ENCODE peak calls at places on chromosomes 12 and 14, in six cellular contexts. F, T, O, M, B and I are unnamed samples.
A peak's percentile ranks its signal among the peaks of the same experiment; 100 is the strongest.

GRCh38 chr12:69688021-69688420 is 11.1 kb downstream of the BEST3 start:
- DNase-seq in B (no peak), M (no peak), T (no peak), F (no peak), O (peak; percentile 68), I (no peak)

GRCh38 chr14:101813171-101813759 is 51.8 kb downstream of the PPP2R5C start:
- DNase-seq in B (no peak), M (no peak), F (no peak), T (no peak), O (peak; percentile 52), I (no peak)

GRCh38 chr12:124231980-124232653 is 62.8 kb upstream of the RFLNA start:
- DNase-seq in B (no peak), T (no peak), F (no peak), O (no peak), M (no peak), I (no peak)

GRCh38 chr12:127548123-127548553 is 718.8 kb upstream of the TMEM132C start:
- DNase-seq in M (no peak), F (no peak), O (no peak), T (no peak), B (no peak), I (no peak)

GRCh38 chr12:113825705-113826104 is 140.4 kb downstream of the RBM19 start:
- DNase-seq in M (no peak), B (no peak), F (no peak), O (no peak), T (no peak), I (no peak)

GRCh38 chr12:81819991-81820633 is 61.0 kb upstream of the PPFIA2 start:
- DNase-seq in M (no peak), T (no peak), F (no peak), O (no peak), B (no peak), I (no peak)

GRCh38 chr12:48527891-48528670 is 2.6 kb downstream of the OR8S1 start:
- DNase-seq in B (no peak), F (no peak), O (no peak), T (no peak), M (no peak), I (no peak)

GRCh38 chr14:67377916-67378315 is 17.8 kb downstream of the EIF2S1 start:
- DNase-seq in B (no peak), F (peak; percentile 1), M (no peak), O (no peak), T (no peak), I (no peak)

GRCh38 chr14:80055912-80056801 is 155.1 kb downstream of the DIO2 start:
- DNase-seq in B (no peak), F (peak; percentile 44), M (no peak), T (no peak), O (peak; percentile 45), I (no peak)

GRCh38 chr14:80055226-80055625 is 156.1 kb downstream of the DIO2 start:
- DNase-seq in F (no peak), O (no peak), M (no peak), B (no peak), T (no peak), I (no peak)

GRCh38 chr12:132117558-132117875 is 26.6 kb downstream of the DDX51 start:
- DNase-seq in B (no peak), F (no peak), M (no peak), T (no peak), O (no peak), I (no peak)

GRCh38 chr14:69573841-69574265 is 818 bp downstream of the CCDC177 start:
- DNase-seq in O (no peak), M (no peak), B (no peak), T (no peak), F (no peak), I (no peak)

GRCh38 chr14:99522457-99522891 is 41.3 kb downstream of the CCNK start:
- DNase-seq in F (no peak), B (no peak), M (no peak), T (no peak), O (peak; percentile 67), I (no peak)

GRCh38 chr12:32507559-32508276 is 108.4 kb downstream of the FGD4 start:
- DNase-seq in M (no peak), O (no peak), B (no peak), T (no peak), F (no peak), I (no peak)

GRCh38 chr12:114701553-114701952 is 17.6 kb upstream of the TBX3 start:
- DNase-seq in B (no peak), F (no peak), T (no peak), O (no peak), M (no peak), I (no peak)

GRCh38 chr12:65656904-65657351 is 167.4 kb upstream of the HMGA2 start:
- DNase-seq in T (peak; percentile 99), B (no peak), O (peak; percentile 89), F (no peak), M (no peak), I (no peak)

GRCh38 chr14:99266181-99267178 is 5.5 kb downstream of the BCL11B start:
- DNase-seq in B (peak; percentile 46), T (no peak), O (peak; percentile 71), M (peak; percentile 92), F (peak; percentile 76), I (peak; percentile 93)

GRCh38 chr14:53900499-53900898 is 56.1 kb downstream of the BMP4 start:
- DNase-seq in T (no peak), O (no peak), B (no peak), M (no peak), F (no peak), I (no peak)

GRCh38 chr12:109926488-109927210 is 26.6 kb downstream of the TCHP start:
- DNase-seq in T (no peak), F (no peak), M (no peak), B (no peak), O (no peak), I (no peak)

GRCh38 chr12:6872073-6873048 is 742 bp downstream of the SPSB2 start:
- DNase-seq in F (peak; percentile 91), M (peak; percentile 92), O (peak; percentile 76), B (no peak), T (no peak), I (peak; percentile 91)

GRCh38 chr12:81888341-81888740 is 129.2 kb upstream of the PPFIA2 start:
- DNase-seq in T (peak; percentile 5), O (no peak), B (no peak), F (no peak), M (no peak), I (no peak)

GRCh38 chr14:55540847-55541773 is 38.9 kb upstream of the KTN1 start:
- DNase-seq in F (no peak), M (no peak), O (peak; percentile 17), B (no peak), T (peak; percentile 6), I (no peak)

GRCh38 chr14:68379510-68380303 is 413.2 kb downstream of the ZFP36L1 start:
- DNase-seq in O (peak; percentile 90), T (no peak), M (no peak), F (no peak), B (no peak), I (peak; percentile 58)

GRCh38 chr12:53938276-53939140 is at the start of gene HOXC13:
- DNase-seq in O (no peak), M (peak; percentile 71), T (no peak), B (no peak), F (no peak), I (no peak)

GRCh38 chr14:67265131-67265530 is 23.9 kb downstream of the PALS1 start:
- DNase-seq in B (no peak), F (peak; percentile 5), T (no peak), M (no peak), O (no peak), I (no peak)

GRCh38 chr12:11785722-11786121 is 136.2 kb downstream of the ETV6 start:
- DNase-seq in B (no peak), M (no peak), T (no peak), F (no peak), O (no peak), I (no peak)

GRCh38 chr12:96496944-96497343 is 7.6 kb downstream of the CFAP54 start:
- DNase-seq in F (no peak), B (no peak), O (no peak), M (no peak), T (no peak), I (no peak)

GRCh38 chr12:89183985-89184435 is 168.3 kb downstream of the DUSP6 start:
- DNase-seq in F (no peak), O (no peak), T (no peak), B (no peak), M (no peak), I (no peak)

GRCh38 chr14:75409425-75410205 is 18.2 kb upstream of the JDP2 start:
- DNase-seq in B (no peak), M (no peak), O (no peak), F (no peak), T (no peak), I (no peak)

GRCh38 chr12:31591308-31591901 is 469 bp upstream of the DENND5B start:
- DNase-seq in O (peak; percentile 25), F (no peak), T (no peak), B (no peak), M (peak; percentile 24), I (no peak)

GRCh38 chr14:52910597-52910996 is 40.3 kb downstream of the FERMT2 start:
- DNase-seq in T (no peak), O (no peak), F (no peak), M (no peak), B (no peak), I (no peak)

GRCh38 chr12:21073822-21074460 is 57.1 kb upstream of the SLCO1B1 start:
- DNase-seq in T (peak; percentile 93), O (no peak), B (no peak), F (no peak), M (no peak), I (no peak)

GRCh38 chr12:69392146-69392928 is 32.8 kb downstream of the YEATS4 start:
- DNase-seq in O (no peak), M (no peak), T (no peak), F (no peak), B (no peak), I (no peak)

GRCh38 chr12:12731178-12731577 is 14.0 kb downstream of the CDKN1B start:
- DNase-seq in M (no peak), F (no peak), B (no peak), O (no peak), T (no peak), I (no peak)

GRCh38 chr12:51362747-51363342 is 16.4 kb upstream of the CELA1 start:
- DNase-seq in T (no peak), B (no peak), M (no peak), F (peak; percentile 30), O (no peak), I (no peak)

GRCh38 chr12:94260717-94261116 is 112.3 kb downstream of the PLXNC1 start:
- DNase-seq in O (no peak), T (no peak), F (no peak), M (no peak), B (no peak), I (no peak)

GRCh38 chr12:132432721-132433577 is 57.0 kb upstream of the FBRSL1 start:
- DNase-seq in F (no peak), B (no peak), O (no peak), M (no peak), T (no peak), I (no peak)

GRCh38 chr14:60315591-60315990 is 66.6 kb downstream of the PPM1A start:
- DNase-seq in B (no peak), F (no peak), M (no peak), T (no peak), O (no peak), I (no peak)

GRCh38 chr14:54133896-54134295 is 177.3 kb upstream of the BMP4 start:
- DNase-seq in O (no peak), T (no peak), M (no peak), B (no peak), F (peak; percentile 61), I (no peak)